ENCODE peak calls at places on chromosomes 3 and 15, in seven cellular contexts. J, F, Y, W, D, Z and M are unnamed samples.

GRCh38 chr3:183494341-183494740 is 61.2 kb downstream of the KLHL6 start:
- DNase-seq in J (no peak), F (no peak), Y (no peak), W (no peak), D (no peak), Z (no peak), M (no peak)

GRCh38 chr3:26345613-26346012 is 277.0 kb upstream of the LRRC3B start:
- DNase-seq in J (peak; percentile 12), F (no peak), Y (no peak), W (no peak), D (no peak), Z (no peak), M (no peak)

GRCh38 chr15:70039917-70040316 is 57.8 kb downstream of the TLE3 start:
- DNase-seq in J (no peak), F (no peak), Y (no peak), W (no peak), D (no peak), Z (no peak), M (no peak)

GRCh38 chr3:118970819-118971218 is 63.8 kb downstream of the IGSF11 start:
- DNase-seq in J (no peak), F (no peak), Y (peak; percentile 48), W (no peak), D (no peak), Z (no peak), M (no peak)

GRCh38 chr3:32181370-32181769 is 57.1 kb upstream of the CMTM8 start:
- DNase-seq in J (no peak), F (no peak), Y (no peak), W (no peak), D (no peak), Z (no peak), M (no peak)

GRCh38 chr3:17639765-17640164 is 102.7 kb downstream of the TBC1D5 start:
- DNase-seq in J (no peak), F (no peak), Y (no peak), W (peak; percentile 61), D (no peak), Z (no peak), M (peak; percentile 94)

GRCh38 chr15:58463815-58464697 is 32.3 kb downstream of the LIPC start:
- DNase-seq in J (no peak), F (no peak), Y (no peak), W (peak; percentile 91), D (no peak), Z (no peak), M (peak; percentile 35)

GRCh38 chr3:132253262-132253878 is 63.8 kb upstream of the ACP3 start:
- DNase-seq in J (peak; percentile 15), F (no peak), Y (no peak), W (peak; percentile 49), D (no peak), Z (peak; percentile 3), M (peak; percentile 57)

GRCh38 chr3:59654120-59654952 is 604.5 kb upstream of the CFAP20DC start:
- DNase-seq in J (peak; percentile 9), F (no peak), Y (peak; percentile 5), W (no peak), D (no peak), Z (no peak), M (no peak)

GRCh38 chr3:137764001-137764433 is at the start of gene SOX14:
- DNase-seq in J (peak; percentile 83), F (no peak), Y (no peak), W (peak; percentile 7), D (no peak), Z (no peak), M (no peak)

GRCh38 chr3:8727793-8728517 is 5.6 kb upstream of the CAV3 start:
- DNase-seq in J (no peak), F (no peak), Y (no peak), W (no peak), D (no peak), Z (no peak), M (no peak)